ENCODE peak calls at places on chromosomes 5 and 9, in four cellular contexts. One of them, this sample, is unnamed.

GRCh38 chr5:14681236-14681752 is 16.8 kb downstream of the OTULIN start:
- DNase-seq in activated B cell treated with CpG ODN at 0.5 μM for 24 hours: no peak
- DNase-seq in body of pancreas: no peak
- DNase-seq in AG09319: no peak
- DNase-seq in this sample: no peak

GRCh38 chr5:88188458-88189132 is 80.0 kb downstream of the TMEM161B start:
- DNase-seq in AG09319: no peak
- DNase-seq in body of pancreas: no peak
- DNase-seq in activated B cell treated with CpG ODN at 0.5 μM for 24 hours: no peak
- DNase-seq in this sample: no peak

GRCh38 chr5:141565826-141566575 is 52.8 kb downstream of the DIAPH1 start:
- DNase-seq in body of pancreas: no peak
- DNase-seq in AG09319: no peak
- DNase-seq in activated B cell treated with CpG ODN at 0.5 μM for 24 hours: no peak
- DNase-seq in this sample: no peak

GRCh38 chr9:128087262-128087661 is 19.2 kb downstream of the SLC25A25 start:
- DNase-seq in body of pancreas: no peak
- DNase-seq in activated B cell treated with CpG ODN at 0.5 μM for 24 hours: no peak
- DNase-seq in AG09319: no peak
- DNase-seq in this sample: no peak

GRCh38 chr9:86329649-86330048 is 24.6 kb downstream of the TUT7 start:
- DNase-seq in AG09319: no peak
- DNase-seq in activated B cell treated with CpG ODN at 0.5 μM for 24 hours: no peak
- DNase-seq in body of pancreas: no peak
- DNase-seq in this sample: no peak

GRCh38 chr5:54243483-54244080 is 66.8 kb downstream of the ARL15 start:
- DNase-seq in activated B cell treated with CpG ODN at 0.5 μM for 24 hours: no peak
- DNase-seq in body of pancreas: peak
- DNase-seq in AG09319: peak
- DNase-seq in this sample: no peak

GRCh38 chr9:129428890-129429577 is 191.9 kb downstream of the C9orf50 start:
- DNase-seq in AG09319: no peak
- DNase-seq in activated B cell treated with CpG ODN at 0.5 μM for 24 hours: no peak
- DNase-seq in body of pancreas: no peak
- DNase-seq in this sample: no peak

GRCh38 chr9:106111039-106111740 is 416.8 kb downstream of the TMEM38B start:
- DNase-seq in body of pancreas: no peak
- DNase-seq in AG09319: no peak
- DNase-seq in activated B cell treated with CpG ODN at 0.5 μM for 24 hours: no peak
- DNase-seq in this sample: no peak

GRCh38 chr5:144309265-144309664 is 138.6 kb downstream of the KCTD16 start:
- DNase-seq in activated B cell treated with CpG ODN at 0.5 μM for 24 hours: no peak
- DNase-seq in body of pancreas: no peak
- DNase-seq in AG09319: no peak
- DNase-seq in this sample: no peak

GRCh38 chr9:83330207-83331196 is 207.7 kb downstream of the FRMD3 start:
- DNase-seq in AG09319: no peak
- DNase-seq in body of pancreas: no peak
- DNase-seq in activated B cell treated with CpG ODN at 0.5 μM for 24 hours: no peak
- DNase-seq in this sample: no peak

GRCh38 chr9:4328723-4329122 is 28.9 kb upstream of the GLIS3 start:
- DNase-seq in AG09319: no peak
- DNase-seq in activated B cell treated with CpG ODN at 0.5 μM for 24 hours: no peak
- DNase-seq in body of pancreas: no peak
- DNase-seq in this sample: no peak

GRCh38 chr9:20984471-20984870 is 47.0 kb downstream of the HACD4 start:
- DNase-seq in AG09319: no peak
- DNase-seq in body of pancreas: no peak
- DNase-seq in activated B cell treated with CpG ODN at 0.5 μM for 24 hours: no peak
- DNase-seq in this sample: no peak

GRCh38 chr5:137395011-137395755 is 103.9 kb downstream of the SPOCK1 start:
- DNase-seq in body of pancreas: no peak
- DNase-seq in activated B cell treated with CpG ODN at 0.5 μM for 24 hours: no peak
- DNase-seq in AG09319: no peak
- DNase-seq in this sample: no peak

GRCh38 chr5:81631124-81631523 is 119.8 kb downstream of the SSBP2 start:
- DNase-seq in AG09319: no peak
- DNase-seq in activated B cell treated with CpG ODN at 0.5 μM for 24 hours: no peak
- DNase-seq in body of pancreas: no peak
- DNase-seq in this sample: peak

GRCh38 chr9:6984941-6985578 is 227.3 kb downstream of the KDM4C start:
- DNase-seq in body of pancreas: no peak
- DNase-seq in activated B cell treated with CpG ODN at 0.5 μM for 24 hours: no peak
- DNase-seq in AG09319: no peak
- DNase-seq in this sample: no peak

GRCh38 chr5:142388696-142389095 is 63.9 kb upstream of the SPRY4 start:
- DNase-seq in AG09319: no peak
- DNase-seq in body of pancreas: no peak
- DNase-seq in activated B cell treated with CpG ODN at 0.5 μM for 24 hours: no peak
- DNase-seq in this sample: no peak

GRCh38 chr5:133847886-133848285 is 120.5 kb downstream of the C5orf15 start:
- DNase-seq in activated B cell treated with CpG ODN at 0.5 μM for 24 hours: no peak
- DNase-seq in body of pancreas: no peak
- DNase-seq in AG09319: no peak
- DNase-seq in this sample: no peak
- TF ChIP-seq CTCF in activated B cell treated with CpG ODN at 0.5 μM for 24 hours: no peak
- TF ChIP-seq CTCF in body of pancreas: no peak
- TF ChIP-seq CTCF in AG09319: no peak
- TF ChIP-seq CTCF in this sample: no peak

GRCh38 chr5:78509884-78510769 is 138.4 kb downstream of the LHFPL2 start:
- DNase-seq in activated B cell treated with CpG ODN at 0.5 μM for 24 hours: peak
- DNase-seq in body of pancreas: peak
- DNase-seq in AG09319: no peak
- DNase-seq in this sample: peak
- TF ChIP-seq CTCF in activated B cell treated with CpG ODN at 0.5 μM for 24 hours: no peak
- TF ChIP-seq CTCF in body of pancreas: peak
- TF ChIP-seq CTCF in AG09319: peak
- TF ChIP-seq CTCF in this sample: no peak

DNA sequence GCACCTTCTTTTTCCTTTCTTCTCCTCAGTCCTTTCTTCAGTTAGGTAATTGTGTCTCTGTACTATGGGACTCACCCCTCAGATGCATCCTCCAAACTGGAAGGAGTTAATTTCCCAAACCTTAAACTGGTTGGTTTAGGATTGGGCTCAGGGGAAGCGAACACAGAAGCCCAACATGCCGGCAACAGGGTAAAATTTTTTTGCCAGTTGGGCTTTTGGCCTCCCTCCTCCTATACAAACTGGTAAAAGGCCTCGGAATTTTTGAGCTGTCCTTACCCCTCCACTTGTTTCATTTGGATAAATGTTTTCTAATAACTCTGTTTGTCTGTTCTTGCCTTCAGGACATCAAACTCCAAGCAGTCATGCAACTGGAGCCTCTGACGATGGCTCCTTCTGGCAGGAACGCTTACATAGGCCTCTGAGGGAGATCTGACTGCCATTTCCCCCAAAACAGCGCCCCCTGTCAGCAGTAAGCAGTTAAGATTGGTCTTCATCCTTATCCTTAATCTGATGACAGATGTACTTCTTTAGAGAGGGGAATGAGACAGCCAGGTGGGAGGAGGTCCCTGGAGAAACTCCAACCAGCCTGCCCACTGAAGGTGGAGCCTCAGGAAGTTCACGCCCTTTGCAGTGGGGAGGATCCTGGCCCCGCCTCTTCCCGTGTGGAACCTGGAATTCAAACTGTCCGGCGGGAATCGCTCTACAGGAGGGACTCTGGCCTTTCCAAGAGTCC is 57.8 kb upstream of the SPINK5 start:
- DNase-seq in activated B cell treated with CpG ODN at 0.5 μM for 24 hours: no peak
- DNase-seq in AG09319: no peak
- DNase-seq in body of pancreas: no peak
- DNase-seq in this sample: no peak
- TF ChIP-seq CTCF in activated B cell treated with CpG ODN at 0.5 μM for 24 hours: no peak
- TF ChIP-seq CTCF in AG09319: no peak
- TF ChIP-seq CTCF in body of pancreas: no peak
- TF ChIP-seq CTCF in this sample: no peak

DNA sequence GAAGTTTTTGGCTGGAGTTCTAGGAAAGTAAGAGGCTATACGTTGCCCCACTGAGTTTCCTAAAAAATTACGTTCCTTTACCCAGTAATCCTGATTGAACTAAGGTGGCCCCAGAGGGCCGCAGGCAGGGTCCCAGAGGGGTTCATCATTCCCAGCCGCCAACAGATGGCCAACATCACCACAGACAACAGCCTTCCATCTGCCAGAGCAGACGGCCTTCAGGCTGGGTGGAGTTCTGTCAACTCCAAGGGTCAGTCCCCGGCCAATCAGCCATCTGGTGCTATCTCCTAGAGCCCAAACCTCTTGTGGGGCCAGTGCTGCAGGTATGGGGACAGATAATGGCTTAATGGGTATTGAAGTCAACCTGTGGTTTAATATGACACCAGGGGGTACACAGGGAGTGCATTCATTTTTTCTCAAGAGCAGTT is 30.4 kb downstream of the TBC1D2 start:
- DNase-seq in AG09319: no peak
- DNase-seq in activated B cell treated with CpG ODN at 0.5 μM for 24 hours: no peak
- DNase-seq in body of pancreas: no peak
- DNase-seq in this sample: no peak
- TF ChIP-seq CTCF in AG09319: no peak
- TF ChIP-seq CTCF in activated B cell treated with CpG ODN at 0.5 μM for 24 hours: no peak
- TF ChIP-seq CTCF in body of pancreas: no peak
- TF ChIP-seq CTCF in this sample: no peak

DNA sequence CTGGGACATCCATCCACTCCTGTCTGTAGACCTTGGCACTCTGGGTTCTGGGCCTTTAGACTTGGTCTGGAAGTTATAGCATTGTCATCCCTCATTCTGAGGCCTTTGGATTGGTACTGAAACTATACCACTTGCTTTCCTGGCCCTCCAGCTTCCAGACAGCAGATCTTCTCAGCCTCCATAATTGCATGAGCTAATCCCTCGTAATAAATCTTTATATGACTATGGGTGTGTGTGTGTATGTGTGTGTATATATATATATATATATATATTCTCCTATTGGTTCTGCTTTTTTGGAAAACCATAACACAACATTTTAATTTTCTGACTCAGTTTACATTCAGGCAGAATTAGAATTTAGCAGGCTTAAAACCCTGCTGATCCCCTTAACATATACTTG is 180.5 kb downstream of the ENC1 start:
- DNase-seq in body of pancreas: no peak
- DNase-seq in AG09319: no peak
- DNase-seq in activated B cell treated with CpG ODN at 0.5 μM for 24 hours: no peak
- DNase-seq in this sample: no peak
- TF ChIP-seq CTCF in body of pancreas: no peak
- TF ChIP-seq CTCF in AG09319: no peak
- TF ChIP-seq CTCF in activated B cell treated with CpG ODN at 0.5 μM for 24 hours: no peak
- TF ChIP-seq CTCF in this sample: no peak

DNA sequence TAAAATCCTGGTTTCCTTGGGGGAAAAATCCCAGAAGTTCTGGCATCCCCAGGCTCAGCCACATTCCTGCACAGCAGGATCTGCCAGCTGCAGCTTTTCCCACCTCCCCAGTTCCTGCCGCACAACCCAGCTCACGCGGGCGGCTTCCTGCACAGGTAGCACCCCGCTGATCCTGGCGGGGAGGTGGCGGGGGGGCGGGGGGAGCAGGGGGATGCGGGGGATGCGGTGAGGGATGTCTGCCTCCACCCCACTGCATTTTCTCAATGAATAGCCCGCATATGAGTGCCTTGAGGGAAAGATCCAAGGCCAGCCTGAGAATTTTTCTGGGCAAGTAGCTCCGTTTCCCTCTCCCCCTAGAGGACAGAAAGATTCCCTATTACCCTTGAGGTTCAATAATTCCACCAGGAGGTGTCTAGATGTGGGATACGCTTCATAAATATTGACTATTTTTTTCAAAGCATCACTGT is 21.1 kb downstream of the GFPT2 start:
- DNase-seq in activated B cell treated with CpG ODN at 0.5 μM for 24 hours: no peak
- DNase-seq in body of pancreas: peak
- DNase-seq in AG09319: no peak
- DNase-seq in this sample: no peak
- TF ChIP-seq CTCF in activated B cell treated with CpG ODN at 0.5 μM for 24 hours: no peak
- TF ChIP-seq CTCF in body of pancreas: peak
- TF ChIP-seq CTCF in AG09319: peak
- TF ChIP-seq CTCF in this sample: no peak

DNA sequence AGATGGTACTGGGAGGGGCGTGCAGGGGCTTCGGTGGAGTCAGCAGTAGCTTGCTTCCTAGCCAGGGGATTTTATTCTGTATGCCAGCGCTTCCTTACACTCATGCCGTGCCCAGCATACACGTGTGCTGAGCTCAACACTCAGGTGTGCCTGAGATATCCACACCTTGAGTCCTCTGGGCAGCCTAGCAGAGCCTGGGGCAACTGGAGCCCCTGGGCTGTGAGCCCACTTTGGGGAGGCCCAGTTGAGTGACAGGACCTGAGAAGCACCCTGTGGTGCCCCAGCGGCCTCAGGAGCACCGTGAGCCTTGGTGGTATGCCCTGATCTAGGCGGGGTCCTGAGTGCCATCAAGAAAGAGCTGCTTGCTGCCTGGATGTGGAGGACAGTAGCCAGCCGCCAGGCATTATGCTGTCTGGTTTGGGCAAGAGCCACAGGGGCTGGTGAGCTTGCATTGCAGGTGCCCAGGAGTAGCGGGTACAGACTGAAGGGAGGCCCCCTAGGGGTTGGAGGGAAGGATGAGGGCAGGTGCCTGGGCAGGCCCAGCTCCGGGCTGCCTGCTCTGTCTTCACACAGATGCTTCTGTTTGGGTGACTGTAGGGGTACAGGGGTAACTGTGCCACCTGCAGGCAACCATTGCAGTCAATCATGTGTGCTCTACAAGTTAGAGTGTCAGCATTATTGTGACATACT is 42.9 kb downstream of the BNIP1 start:
- DNase-seq in AG09319: no peak
- DNase-seq in body of pancreas: no peak
- DNase-seq in activated B cell treated with CpG ODN at 0.5 μM for 24 hours: no peak
- DNase-seq in this sample: no peak
- TF ChIP-seq CTCF in AG09319: peak
- TF ChIP-seq CTCF in body of pancreas: no peak
- TF ChIP-seq CTCF in activated B cell treated with CpG ODN at 0.5 μM for 24 hours: no peak
- TF ChIP-seq CTCF in this sample: no peak